ENCODE peak calls at places on chromosomes 1 and 21, in eight cellular contexts. K is right cardiac atrium, B is left lung, C is NCI-H748 treated with DMSO at 0.1 percent for 48 hours, Q is body of pancreas, V is adrenal gland, Z is NCI-H510A, S is KBM-7. F is an unnamed sample.

GRCh38 chr1:224333309-224333926 is 3.4 kb upstream of the NVL start:
- DNase-seq in V (no peak), Z (no peak), S (peak), Q (no peak), K (no peak), C (peak), B (no peak), F (peak)

GRCh38 chr21:28788030-28788429 is 204.6 kb downstream of the LTN1 start:
- DNase-seq in K (no peak), Q (no peak), S (no peak), B (no peak), C (no peak), V (no peak), Z (no peak), F (no peak)

GRCh38 chr1:27522860-27523665 is 33.1 kb upstream of the WASF2 start:
- DNase-seq in K (peak), C (no peak), Z (peak), Q (no peak), V (peak), B (no peak), S (peak), F (peak)

GRCh38 chr1:180168786-180169640 is 14.3 kb downstream of the QSOX1 start:
- DNase-seq in S (peak), B (no peak), Z (peak), Q (peak), K (no peak), C (peak), V (no peak), F (no peak)

GRCh38 chr1:227788279-227789041 is 27.0 kb upstream of the PRSS38 start:
- DNase-seq in K (no peak), S (peak), B (peak), C (peak), Q (no peak), V (peak), Z (peak), F (peak)

GRCh38 chr21:42925114-42925907 is at the start of gene ERVH48-1:
- DNase-seq in Z (no peak), K (no peak), V (no peak), S (peak), B (no peak), Q (no peak), C (no peak), F (peak)

GRCh38 chr1:3918966-3919611 is 19.0 kb upstream of the C1orf174 start:
- DNase-seq in C (no peak), Z (no peak), B (peak), K (no peak), V (no peak), Q (no peak), S (no peak), F (no peak)

GRCh38 chr1:180571832-180572636 is 13.3 kb downstream of the OVAAL start:
- DNase-seq in V (no peak), Q (no peak), C (no peak), S (no peak), B (no peak), Z (no peak), K (no peak), F (no peak)

GRCh38 chr21:45280178-45280821 is 7.4 kb downstream of the POFUT2 start:
- DNase-seq in K (peak), V (peak), Q (no peak), B (no peak), S (no peak), C (no peak), Z (no peak), F (no peak)

GRCh38 chr21:43585924-43586411 is 73.3 kb downstream of the HSF2BP start:
- DNase-seq in B (no peak), Q (peak), S (no peak), V (peak), K (peak), Z (no peak), C (no peak), F (no peak)

GRCh38 chr1:168570652-168571051 is 5.8 kb upstream of the XCL1 start:
- DNase-seq in Q (no peak), V (no peak), K (no peak), C (no peak), Z (no peak), B (no peak), S (no peak), F (no peak)

GRCh38 chr1:1625404-1625775 is 6.6 kb upstream of the MMP23B start:
- DNase-seq in C (no peak), B (peak), V (no peak), Z (no peak), S (no peak), Q (no peak), K (no peak), F (no peak)

GRCh38 chr21:15850645-15851044 is 120.9 kb downstream of the USP25 start:
- DNase-seq in S (no peak), K (no peak), C (no peak), V (no peak), B (no peak), Q (no peak), Z (no peak), F (no peak)

GRCh38 chr21:34861302-34861701 is 187.8 kb downstream of the RUNX1 start:
- DNase-seq in B (no peak), K (no peak), C (no peak), S (no peak), Z (no peak), V (no peak), Q (no peak), F (no peak)

GRCh38 chr1:45608475-45609156 is 15.2 kb downstream of the CCDC17 start:
- DNase-seq in B (no peak), V (no peak), C (no peak), Z (no peak), S (peak), Q (no peak), K (no peak), F (no peak)

GRCh38 chr1:94246692-94247145 is 9.3 kb upstream of the ARHGAP29 start:
- DNase-seq in B (no peak), V (no peak), C (no peak), K (no peak), Z (no peak), Q (no peak), S (no peak), F (no peak)

GRCh38 chr1:111221633-111222286 is 5.8 kb upstream of the CHI3L2 start:
- DNase-seq in K (no peak), S (peak), Z (no peak), B (no peak), V (no peak), C (no peak), Q (no peak), F (peak)

GRCh38 chr1:174768949-174769348 is 230.8 kb upstream of the CACYBP start:
- DNase-seq in V (no peak), Q (no peak), K (no peak), Z (no peak), B (no peak), C (no peak), S (no peak), F (no peak)

GRCh38 chr1:182163821-182164223 is 102.3 kb upstream of the ZNF648 start:
- DNase-seq in K (peak), V (no peak), S (no peak), Z (no peak), Q (peak), B (peak), C (no peak), F (no peak)

GRCh38 chr1:235857756-235858155 is 8.9 kb downstream of the LYST start:
- DNase-seq in S (no peak), V (no peak), B (no peak), C (no peak), Z (no peak), Q (no peak), K (no peak), F (no peak)

GRCh38 chr1:6809461-6809860 is 24.2 kb downstream of the CAMTA1 start:
- DNase-seq in S (no peak), Z (no peak), B (no peak), Q (no peak), V (no peak), K (no peak), C (no peak), F (no peak)

GRCh38 chr1:231818342-231818741 is 191.8 kb downstream of the DISC1 start:
- DNase-seq in K (peak), S (no peak), B (no peak), Q (no peak), C (no peak), V (no peak), Z (no peak), F (no peak)

GRCh38 chr1:161314201-161314981 is at the start of gene SDHC:
- DNase-seq in S (peak), Q (peak), Z (peak), B (peak), K (peak), V (peak), C (peak), F (peak)

GRCh38 chr1:197199923-197200467 is 53.5 kb upstream of the ASPM start:
- DNase-seq in K (no peak), S (peak), B (no peak), V (no peak), Q (no peak), Z (no peak), C (no peak), F (no peak)

GRCh38 chr21:44687671-44688070 is 5.7 kb upstream of the KRTAP12-1 start:
- DNase-seq in K (no peak), B (no peak), Q (no peak), C (peak), V (no peak), Z (no peak), S (no peak), F (no peak)

GRCh38 chr1:85275701-85276289 is 637 bp downstream of the BCL10 start:
- DNase-seq in V (no peak), B (no peak), Z (no peak), C (no peak), Q (no peak), K (no peak), S (no peak), F (peak)

GRCh38 chr1:7004181-7004580 is 218.9 kb downstream of the CAMTA1 start:
- DNase-seq in C (no peak), V (no peak), S (no peak), Z (no peak), Q (no peak), K (no peak), B (no peak), F (no peak)

GRCh38 chr1:246679211-246680177 is 44.7 kb upstream of the SCCPDH start:
- DNase-seq in S (no peak), C (no peak), K (no peak), Q (no peak), B (no peak), Z (no peak), V (no peak), F (no peak)

GRCh38 chr1:110170726-110171125 is 20.4 kb downstream of the SLC6A17 start:
- DNase-seq in C (no peak), Q (no peak), Z (no peak), K (no peak), B (no peak), S (no peak), V (no peak), F (no peak)